ENCODE peak calls at places on chromosome 9, in four cellular contexts. Z, K, X and P are unnamed samples.

GRCh38 chr9:134518004-134518606 is 123.5 kb upstream of the COL5A1 start:
- DNase-seq in Z (no peak), K (no peak), X (no peak), P (peak; percentile 96)

GRCh38 chr9:9499546-9499945 is 1113.3 kb downstream of the PTPRD start:
- DNase-seq in Z (no peak), K (no peak), X (no peak), P (no peak)

GRCh38 chr9:130359819-130360218 is 84.9 kb upstream of the ASS1 start:
- DNase-seq in Z (peak; percentile 23), K (no peak), X (no peak), P (no peak)

GRCh38 chr9:89304479-89305188 is 6.4 kb upstream of the CKS2 start:
- DNase-seq in Z (no peak), K (no peak), X (no peak), P (no peak)

GRCh38 chr9:130499804-130500263 is 55.1 kb downstream of the ASS1 start:
- DNase-seq in Z (peak; percentile 20), K (no peak), X (peak; percentile 93), P (peak; percentile 23)

GRCh38 chr9:80874276-80874675 is 815.1 kb downstream of the TLE1 start:
- DNase-seq in Z (no peak), K (no peak), X (no peak), P (no peak)

GRCh38 chr9:135703726-135704125 is 1.7 kb downstream of the KCNT1 start:
- DNase-seq in Z (no peak), K (no peak), X (no peak), P (no peak)

GRCh38 chr9:100440071-100440470 is 13.1 kb downstream of the MSANTD3 start:
- DNase-seq in Z (no peak), K (no peak), X (no peak), P (no peak)

GRCh38 chr9:81628897-81629296 is 60.5 kb downstream of the TLE1 start:
- DNase-seq in Z (no peak), K (no peak), X (peak; percentile 90), P (no peak)

GRCh38 chr9:116151966-116152381 is 1.6 kb upstream of the PAPPA start:
- DNase-seq in Z (no peak), K (no peak), X (no peak), P (no peak)

GRCh38 chr9:108983885-108984284 is 29.4 kb downstream of the CTNNAL1 start:
- DNase-seq in Z (no peak), K (no peak), X (no peak), P (no peak)

GRCh38 chr9:130328349-130328801 is 62.8 kb downstream of the HMCN2 start:
- DNase-seq in Z (no peak), K (no peak), X (no peak), P (no peak)

GRCh38 chr9:125748511-125749099 is 1.4 kb downstream of the PBX3 start:
- DNase-seq in Z (no peak), K (no peak), X (no peak), P (peak; percentile 29)

GRCh38 chr9:131610231-131610761 is 65.0 kb downstream of the PRRT1B start:
- DNase-seq in Z (no peak), K (no peak), X (no peak), P (no peak)

GRCh38 chr9:13443380-13444271 is 164.1 kb upstream of the MPDZ start:
- DNase-seq in Z (no peak), K (no peak), X (no peak), P (no peak)

GRCh38 chr9:96141666-96142065 is 160.3 kb downstream of the HSD17B3 start:
- DNase-seq in Z (no peak), K (no peak), X (no peak), P (no peak)

GRCh38 chr9:133403766-133404439 is 13.9 kb downstream of the REXO4 start:
- DNase-seq in Z (peak; percentile 54), K (no peak), X (peak; percentile 52), P (peak; percentile 57)

GRCh38 chr9:71760901-71761300 is 7.4 kb downstream of the CEMIP2 start:
- DNase-seq in Z (no peak), K (no peak), X (peak; percentile 32), P (no peak)

GRCh38 chr9:25864509-25864908 is 186.3 kb upstream of the TUSC1 start:
- DNase-seq in Z (no peak), K (no peak), X (no peak), P (no peak)

GRCh38 chr9:95783426-95783975 is 92.0 kb upstream of the ERCC6L2 start:
- DNase-seq in Z (peak; percentile 30), K (no peak), X (peak; percentile 37), P (no peak)

GRCh38 chr9:88531920-88532319 is 3.1 kb upstream of the NXNL2 start:
- DNase-seq in Z (no peak), K (no peak), X (no peak), P (no peak)

GRCh38 chr9:79924836-79925235 is 353.1 kb downstream of the TLE4 start:
- DNase-seq in Z (no peak), K (no peak), X (no peak), P (no peak)

GRCh38 chr9:6384732-6385131 is 28.3 kb upstream of the UHRF2 start:
- DNase-seq in Z (peak; percentile 17), K (no peak), X (no peak), P (no peak)

GRCh38 chr9:130561056-130561455 is 18.3 kb upstream of the FUBP3 start:
- DNase-seq in Z (no peak), K (no peak), X (no peak), P (no peak)

GRCh38 chr9:107712390-107712789 is 222.8 kb upstream of the KLF4 start:
- DNase-seq in Z (no peak), K (no peak), X (no peak), P (no peak)

GRCh38 chr9:125544988-125545651 is 161.9 kb downstream of the MAPKAP1 start:
- DNase-seq in Z (no peak), K (no peak), X (no peak), P (no peak)

GRCh38 chr9:81002242-81002641 is 687.1 kb downstream of the TLE1 start:
- DNase-seq in Z (no peak), K (no peak), X (peak; percentile 1), P (no peak)

GRCh38 chr9:15235658-15236057 is 71.4 kb downstream of the TTC39B start:
- DNase-seq in Z (no peak), K (no peak), X (no peak), P (no peak)

GRCh38 chr9:79300153-79300552 is 271.6 kb upstream of the TLE4 start:
- DNase-seq in Z (no peak), K (no peak), X (no peak), P (peak; percentile 36)

GRCh38 chr9:95047452-95048224 is 269.9 kb downstream of the FANCC start:
- DNase-seq in Z (no peak), K (no peak), X (no peak), P (no peak)

GRCh38 chr9:137435381-137435891 is 5.7 kb downstream of the ENTPD8 start:
- DNase-seq in Z (no peak), K (no peak), X (no peak), P (no peak)

GRCh38 chr9:18976368-18977238 is 56.4 kb downstream of the SAXO1 start:
- DNase-seq in Z (no peak), K (no peak), X (no peak), P (peak; percentile 13)

GRCh38 chr9:108056083-108056804 is 566.7 kb upstream of the KLF4 start:
- DNase-seq in Z (no peak), K (no peak), X (no peak), P (no peak)

GRCh38 chr9:20805766-20806165 is 121.7 kb downstream of the FOCAD start:
- DNase-seq in Z (no peak), K (no peak), X (no peak), P (no peak)

GRCh38 chr9:4861145-4861544 is 68.4 kb downstream of the RCL1 start:
- DNase-seq in Z (no peak), K (no peak), X (peak; percentile 5), P (no peak)

GRCh38 chr9:4861736-4862451 is 69.2 kb downstream of the RCL1 start:
- DNase-seq in Z (peak; percentile 22), K (no peak), X (peak; percentile 63), P (no peak)

GRCh38 chr9:4864698-4865097 is 72.0 kb downstream of the RCL1 start:
- DNase-seq in Z (no peak), K (no peak), X (no peak), P (no peak)

GRCh38 chr9:4864234-4864661 is 71.5 kb downstream of the RCL1 start:
- DNase-seq in Z (peak; percentile 47), K (no peak), X (no peak), P (no peak)

DNA sequence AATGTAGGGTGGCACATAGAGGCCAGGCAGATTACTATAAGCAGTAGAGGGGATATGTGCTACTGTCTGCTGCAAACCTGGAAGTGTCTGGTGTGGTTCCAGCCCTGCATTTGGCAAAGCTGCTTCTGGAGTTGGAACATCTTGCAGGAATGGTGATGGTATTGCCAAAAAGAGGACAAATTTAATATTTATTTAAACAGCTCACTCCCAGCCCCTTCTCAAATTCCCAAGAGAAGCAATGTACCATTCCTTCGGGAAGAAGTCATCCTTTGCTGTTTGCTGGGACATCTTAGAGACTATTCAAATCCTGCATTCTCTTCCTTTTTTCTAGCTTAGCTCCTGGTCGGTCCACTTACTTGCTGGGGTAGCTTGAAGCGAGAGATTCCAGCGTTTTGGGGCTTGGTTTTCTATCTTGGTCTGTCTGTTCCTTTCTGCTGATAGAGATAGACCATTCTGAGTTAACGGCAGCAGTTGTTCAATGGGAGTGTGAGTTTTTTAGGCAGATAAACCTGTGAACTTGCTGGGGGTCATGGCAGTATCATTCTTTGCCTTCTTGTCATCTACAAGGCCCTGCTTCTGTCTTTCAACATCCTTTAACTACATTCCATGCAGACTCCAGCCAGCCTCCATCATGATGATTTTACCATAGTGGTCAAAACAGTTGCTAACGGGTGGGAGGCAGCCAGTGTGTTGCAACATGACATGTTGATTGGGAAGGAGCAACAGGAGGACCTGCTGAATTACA is 69.9 kb downstream of the RCL1 start:
- DNase-seq in Z (peak; percentile 93), K (no peak), X (no peak), P (no peak)
- H3K4me1 ChIP-seq in Z (peaks cover 81% of the 10 kb centered on the region), K (no peaks in the 10 kb centered on the region), X (peaks cover 29% of the 10 kb centered on the region), P (no peaks in the 10 kb centered on the region)

DNA sequence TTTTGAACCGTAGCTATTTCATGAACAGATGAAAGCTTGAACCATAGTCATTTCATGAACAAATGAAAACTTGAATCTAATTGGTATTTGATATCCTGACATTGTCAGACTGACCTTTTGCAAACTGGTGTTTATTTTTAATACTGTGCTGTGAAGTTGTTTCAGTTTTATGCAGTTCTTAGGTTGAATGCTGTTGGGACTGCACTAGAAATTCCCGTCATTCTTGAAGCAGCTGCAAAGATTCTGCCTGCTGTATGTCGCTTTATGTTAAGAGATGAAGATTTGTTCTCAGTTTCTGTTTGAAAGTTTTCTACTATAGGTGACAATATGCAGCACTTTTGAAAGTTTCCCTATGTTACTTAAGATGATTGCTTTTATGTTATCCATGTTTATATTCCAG is 22.5 kb upstream of the FAM120AOS start:
- DNase-seq in Z (no peak), K (no peak), X (no peak), P (no peak)
- TF ChIP-seq FOXM1 in Z (no peak), K (no peak), X (no peak), P (no peak)

DNA sequence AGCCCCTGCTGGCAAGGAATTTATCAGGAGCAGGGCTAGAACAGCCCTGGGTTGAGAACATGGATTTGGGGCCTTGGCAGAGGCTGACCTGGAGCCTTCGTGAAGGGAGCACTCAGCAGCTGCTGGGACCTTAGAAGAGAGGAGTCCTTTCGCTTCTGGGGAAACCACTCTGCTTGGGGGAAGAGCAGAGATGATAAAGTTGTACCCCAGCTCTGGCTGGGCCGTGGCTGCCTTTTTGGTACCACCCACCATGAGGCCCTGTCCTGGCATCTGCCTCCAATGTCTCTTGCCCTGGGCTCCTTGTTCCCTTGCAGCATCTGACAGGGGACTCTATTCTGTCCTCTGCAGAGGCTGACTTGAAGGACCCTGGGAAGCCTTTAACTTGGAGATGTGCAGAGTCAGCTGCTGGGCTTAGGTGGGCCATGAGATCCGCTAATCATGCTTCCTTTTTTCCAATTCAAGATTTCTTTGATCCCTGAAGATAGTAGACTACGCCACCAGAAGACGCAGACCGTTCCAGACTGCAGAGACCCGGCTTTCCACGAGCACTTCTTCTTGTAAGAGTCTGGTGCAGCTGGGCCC is 20.2 kb downstream of the RGS3 start:
- DNase-seq in Z (no peak), K (no peak), X (no peak), P (no peak)
- H3K4me1 ChIP-seq in Z (no peaks in the 10 kb centered on the region), K (no peaks in the 10 kb centered on the region), X (peaks cover 6% of the 10 kb centered on the region), P (peaks cover 23% of the 10 kb centered on the region)

GRCh38 chr9:127903557-127904475 is 4.4 kb upstream of the ST6GALNAC6 start:
- DNase-seq in Z (peak; percentile 97), K (no peak), X (peak; percentile 87), P (no peak)
- TF ChIP-seq FOXM1 in Z (no peak), K (no peak), X (no peak), P (no peak)